ENCODE peak calls at places on chromosomes 11 and 22, in seven cellular contexts. M is endothelial cell of umbilical vein, I is fibroblast of pulmonary artery, X is mucosa of descending colon, N is IMR-90, U is fibroblast of lung, J is keratinocyte. S is an unnamed sample.
A peak's percentile ranks its signal among the peaks of the same experiment; 100 is the strongest.

GRCh38 chr22:33874206-33874605 is 46.1 kb downstream of the LARGE1 start:
- DNase-seq in M (no peak), I (no peak), X (no peak), N (no peak), U (no peak), J (no peak), S (no peak)

GRCh38 chr22:19213496-19214473 is 35.2 kb upstream of the SLC25A1 start:
- DNase-seq in M (no peak), I (peak; percentile 37), X (no peak), N (peak; percentile 81), U (no peak), J (no peak), S (peak; percentile 6)

GRCh38 chr11:134120143-134120850 is 51.4 kb downstream of the JAM3 start:
- DNase-seq in M (peak; percentile 74), I (peak; percentile 93), X (peak; percentile 29), N (peak; percentile 97), U (peak; percentile 97), J (no peak), S (peak; percentile 97)

GRCh38 chr11:64659417-64660144 is 63.4 kb downstream of the NRXN2 start:
- DNase-seq in M (no peak), I (peak; percentile 43), X (no peak), N (peak; percentile 93), U (peak; percentile 90), J (peak; percentile 66), S (peak; percentile 75)

GRCh38 chr11:43358308-43358669 is 431 bp upstream of the TTC17 start:
- DNase-seq in M (no peak), I (no peak), X (no peak), N (no peak), U (no peak), J (no peak), S (no peak)

GRCh38 chr11:77633856-77634425 is 3.7 kb downstream of the CLNS1A start:
- DNase-seq in M (no peak), I (peak; percentile 56), X (no peak), N (no peak), U (no peak), J (no peak), S (peak; percentile 42)

GRCh38 chr11:15497366-15497765 is 382.6 kb downstream of the INSC start:
- DNase-seq in M (no peak), I (no peak), X (peak; percentile 46), N (no peak), U (no peak), J (no peak), S (no peak)

GRCh38 chr11:93648168-93648567 is 13.3 kb upstream of the CEP295 start:
- DNase-seq in M (peak; percentile 7), I (peak; percentile 39), X (no peak), N (peak; percentile 21), U (peak; percentile 13), J (no peak), S (peak; percentile 3)

GRCh38 chr11:65305501-65306268 is 9.0 kb upstream of the CDC42EP2 start:
- DNase-seq in M (no peak), I (peak; percentile 59), X (no peak), N (peak; percentile 90), U (peak; percentile 64), J (no peak), S (no peak)

GRCh38 chr11:131764126-131764525 is 393.7 kb downstream of the NTM start:
- DNase-seq in M (no peak), I (no peak), X (no peak), N (no peak), U (no peak), J (no peak), S (no peak)

GRCh38 chr11:15819679-15820286 is 536.6 kb downstream of the SOX6 start:
- DNase-seq in M (peak; percentile 61), I (peak; percentile 65), X (peak; percentile 91), N (peak; percentile 19), U (peak; percentile 42), J (no peak), S (peak; percentile 53)

GRCh38 chr22:27507935-27508504 is 293.5 kb downstream of the MN1 start:
- DNase-seq in M (no peak), I (no peak), X (no peak), N (peak; percentile 66), U (peak; percentile 57), J (peak; percentile 35), S (peak; percentile 35)

GRCh38 chr11:98155696-98156095 is 865.1 kb upstream of the CNTN5 start:
- DNase-seq in M (no peak), I (peak; percentile 68), X (no peak), N (no peak), U (no peak), J (no peak), S (no peak)

GRCh38 chr11:126637800-126638175 is 282.3 kb downstream of the ST3GAL4 start:
- DNase-seq in M (no peak), I (peak; percentile 68), X (no peak), N (peak; percentile 94), U (peak; percentile 97), J (no peak), S (peak; percentile 89)

GRCh38 chr22:44752285-44753188 is at the start of gene ARHGAP8:
- DNase-seq in M (no peak), I (no peak), X (peak; percentile 83), N (no peak), U (no peak), J (no peak), S (no peak)

GRCh38 chr22:39312410-39312809 is 7.0 kb downstream of the RPL3 start:
- DNase-seq in M (no peak), I (no peak), X (no peak), N (no peak), U (no peak), J (peak; percentile 19), S (no peak)

GRCh38 chr22:20566420-20567260 is 59.2 kb downstream of the MED15 start:
- DNase-seq in M (no peak), I (peak; percentile 64), X (peak; percentile 34), N (peak; percentile 82), U (peak; percentile 85), J (no peak), S (peak; percentile 92)

GRCh38 chr11:70104961-70105360 is 26.8 kb downstream of the ANO1 start:
- DNase-seq in M (no peak), I (no peak), X (no peak), N (no peak), U (no peak), J (no peak), S (no peak)

GRCh38 chr11:105393326-105393725 is 216.5 kb upstream of the GRIA4 start:
- DNase-seq in M (peak; percentile 42), I (no peak), X (no peak), N (no peak), U (no peak), J (no peak), S (no peak)

GRCh38 chr11:7671347-7671746 is 2.0 kb downstream of the CYB5R2 start:
- DNase-seq in M (no peak), I (no peak), X (no peak), N (no peak), U (no peak), J (no peak), S (no peak)

DNA sequence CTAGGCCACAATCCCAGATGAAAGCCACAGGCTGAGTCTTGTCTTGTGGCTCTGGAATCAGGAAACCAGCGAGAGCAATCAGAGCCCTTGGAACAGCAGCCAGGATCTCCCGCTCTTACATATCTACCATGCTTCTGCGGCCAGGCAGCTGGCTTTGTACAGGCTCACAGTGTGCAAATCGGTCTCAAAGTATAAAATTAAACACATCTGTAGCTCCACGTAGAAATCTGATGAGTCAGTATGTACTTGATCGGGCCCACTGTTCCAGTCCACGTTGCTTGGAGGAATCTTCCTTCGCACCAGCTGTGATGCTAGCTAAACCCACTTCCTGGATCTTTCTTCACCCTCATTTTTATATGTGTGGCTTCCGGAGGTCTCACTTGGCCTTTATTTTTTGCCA is 92.2 kb downstream of the SPON1 start:
- DNase-seq in M (no peak), I (no peak), X (no peak), N (no peak), U (no peak), J (no peak), S (peak; percentile 86)
- H3K4me3 ChIP-seq in M (no peak overlapping the region), I (no peak overlapping the region), X (no peak overlapping the region), N (no peak overlapping the region), U (no peak overlapping the region), J (no peak overlapping the region), S (no peak overlapping the region)

GRCh38 chr11:2208691-2209369 is 37.2 kb upstream of the TH start:
- DNase-seq in M (no peak), I (no peak), X (peak; percentile 39), N (no peak), U (no peak), J (no peak), S (no peak)
- TF ChIP-seq CTCF in M (no peak), I (no peak), X (no peak), N (no peak), U (no peak), J (peak; percentile 38), S (no peak)

GRCh38 chr11:11020747-11021149 is 162.9 kb upstream of the ZBED5 start:
- DNase-seq in M (no peak), I (no peak), X (no peak), N (peak; percentile 26), U (peak; percentile 19), J (no peak), S (peak; percentile 61)

GRCh38 chr11:11028017-11028692 is 170.3 kb upstream of the ZBED5 start:
- DNase-seq in M (peak; percentile 52), I (peak; percentile 61), X (peak; percentile 82), N (peak; percentile 44), U (peak; percentile 59), J (peak; percentile 30), S (peak; percentile 53)

GRCh38 chr11:11022126-11022730 is 164.4 kb upstream of the ZBED5 start:
- DNase-seq in M (peak; percentile 29), I (peak; percentile 58), X (no peak), N (peak; percentile 24), U (no peak), J (no peak), S (peak; percentile 63)

GRCh38 chr11:11027271-11027670 is 169.4 kb upstream of the ZBED5 start:
- DNase-seq in M (no peak), I (peak; percentile 60), X (no peak), N (peak; percentile 85), U (peak; percentile 84), J (peak; percentile 32), S (peak; percentile 70)

DNA sequence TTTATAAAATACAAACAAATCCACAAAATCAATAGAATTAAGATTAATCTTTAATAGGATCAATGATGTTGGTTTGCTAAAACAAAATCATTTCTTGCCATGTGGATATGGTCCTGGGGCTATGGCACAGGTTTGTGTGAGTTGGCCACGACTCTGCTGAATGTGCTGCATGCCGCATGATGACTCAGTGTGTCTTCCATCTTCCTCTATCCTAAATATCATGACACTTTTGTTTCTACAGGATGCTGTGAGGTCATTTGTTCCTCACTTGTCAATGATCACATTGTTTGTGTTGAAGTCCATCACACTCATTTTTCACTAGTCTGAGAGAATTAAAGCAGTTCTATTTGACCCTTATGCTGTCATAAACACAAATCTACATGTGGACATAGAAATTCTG is 167.2 kb upstream of the ZBED5 start:
- DNase-seq in M (peak; percentile 34), I (peak; percentile 44), X (no peak), N (peak; percentile 75), U (peak; percentile 64), J (peak; percentile 32), S (peak; percentile 42)
- H3K4me3 ChIP-seq in M (no peak overlapping the region), I (no peak overlapping the region), X (no peak overlapping the region), N (no peak overlapping the region), U (no peak overlapping the region), J (no peak overlapping the region), S (no peak overlapping the region)

DNA sequence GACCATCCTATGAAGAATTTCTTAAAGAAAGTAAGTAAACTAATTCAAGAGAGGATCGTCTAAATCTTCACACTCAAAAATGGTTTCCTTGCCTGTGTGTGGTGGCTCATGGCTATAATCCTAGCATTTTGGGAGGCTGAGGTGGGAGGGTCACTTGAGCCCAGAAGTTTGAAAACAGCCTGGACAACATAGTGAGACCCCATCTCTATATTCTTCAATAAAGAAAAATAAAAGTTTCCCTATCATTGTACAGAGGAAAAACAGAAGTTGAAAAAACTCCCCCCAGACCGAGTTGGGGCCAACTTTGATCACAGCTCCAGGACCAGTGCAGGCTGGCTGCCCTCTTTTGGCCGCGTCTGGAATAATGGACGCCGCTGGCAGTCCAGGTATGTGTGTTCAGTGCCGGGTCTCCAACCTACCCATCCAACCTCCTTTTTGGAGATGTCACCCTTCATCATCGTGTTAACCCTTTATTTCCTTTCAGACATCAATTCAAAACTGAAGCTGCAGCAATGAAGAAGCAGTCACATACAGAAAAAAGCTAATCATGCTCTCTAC is 3.0 kb downstream of the RPS25 start:
- DNase-seq in M (no peak), I (no peak), X (no peak), N (no peak), U (no peak), J (no peak), S (no peak)
- TF ChIP-seq CTCF in M (no peak), I (no peak), X (no peak), N (peak; percentile 7), U (no peak), J (peak; percentile 8), S (no peak)